ENCODE peak calls at places on chromosomes 6 and 20, in eight cellular contexts. T is Calu3, P is ovary, Y is choroid plexus epithelial cell, O is endothelial cell, K is GM10248, Q is AG09319, E is body of pancreas. X is an unnamed sample.

GRCh38 chr6:128919412-128919811 is 36.5 kb downstream of the LAMA2 start:
- DNase-seq in T (no peak), E (no peak), P (no peak), K (no peak), O (no peak), Q (peak; percentile 22), Y (no peak), X (no peak)

GRCh38 chr20:48404598-48404997 is 423.2 kb downstream of the PREX1 start:
- DNase-seq in O (no peak), Y (no peak), Q (no peak), K (peak; percentile 28), T (no peak), P (no peak), E (no peak), X (no peak)

GRCh38 chr6:170178561-170179477 is 112.1 kb downstream of the DLL1 start:
- DNase-seq in Q (peak; percentile 77), O (no peak), K (no peak), E (peak; percentile 93), P (no peak), T (peak; percentile 26), Y (peak; percentile 3), X (peak; percentile 45)

GRCh38 chr20:39829713-39830112 is 859.3 kb downstream of the MAFB start:
- DNase-seq in E (no peak), P (no peak), Q (no peak), K (peak; percentile 74), Y (no peak), T (no peak), O (no peak), X (no peak)

GRCh38 chr20:48181536-48181935 is 396.3 kb upstream of the SULF2 start:
- DNase-seq in E (no peak), K (no peak), P (no peak), T (no peak), Y (no peak), O (no peak), Q (no peak), X (no peak)

GRCh38 chr20:46709459-46710148 is at the start of gene SLC2A10:
- DNase-seq in K (no peak), O (peak; percentile 72), Y (peak; percentile 52), P (peak; percentile 60), E (peak; percentile 76), Q (no peak), T (peak; percentile 85), X (peak; percentile 80)

GRCh38 chr20:44832724-44833123 is 22.4 kb upstream of the RIMS4 start:
- DNase-seq in P (no peak), K (no peak), T (no peak), Q (no peak), Y (peak; percentile 23), E (no peak), O (no peak), X (no peak)

GRCh38 chr6:150490586-150490985 is 109.1 kb upstream of the PLEKHG1 start:
- DNase-seq in T (peak; percentile 59), O (no peak), P (no peak), K (no peak), E (no peak), Q (no peak), Y (no peak), X (no peak)

GRCh38 chr6:13766201-13766634 is 48.1 kb downstream of the MCUR1 start:
- DNase-seq in Y (peak; percentile 63), P (no peak), Q (no peak), E (no peak), O (no peak), T (no peak), K (no peak), X (no peak)

GRCh38 chr6:380234-381218 is 11.0 kb upstream of the IRF4 start:
- DNase-seq in T (no peak), P (no peak), K (no peak), Q (no peak), E (no peak), Y (no peak), O (no peak), X (no peak)

GRCh38 chr20:40233401-40233800 is 455.6 kb downstream of the MAFB start:
- DNase-seq in O (no peak), Q (no peak), K (no peak), P (no peak), T (no peak), Y (no peak), E (no peak), X (no peak)

GRCh38 chr6:163324326-163324927 is 90.1 kb upstream of the QKI start:
- DNase-seq in O (no peak), E (no peak), Q (no peak), T (peak; percentile 32), P (no peak), K (no peak), Y (peak; percentile 61), X (no peak)

GRCh38 chr20:14507711-14508110 is 170.3 kb upstream of the FLRT3 start:
- DNase-seq in P (no peak), T (no peak), K (no peak), Y (no peak), O (no peak), E (no peak), Q (no peak), X (no peak)

GRCh38 chr6:885051-885590 is 192.2 kb upstream of the EXOC2 start:
- DNase-seq in K (no peak), P (no peak), T (peak; percentile 17), O (no peak), Q (no peak), E (no peak), Y (no peak), X (no peak)

GRCh38 chr6:78436335-78436734 is 431.0 kb upstream of the IRAK1BP1 start:
- DNase-seq in K (no peak), Y (peak; percentile 77), O (no peak), Q (no peak), P (no peak), E (no peak), T (peak; percentile 46), X (no peak)

GRCh38 chr6:37667050-37667814 is 30.5 kb downstream of the MDGA1 start:
- DNase-seq in P (no peak), T (no peak), Y (peak; percentile 40), Q (no peak), K (no peak), E (no peak), O (no peak), X (no peak)

GRCh38 chr6:82095091-82095490 is 152.5 kb downstream of the IBTK start:
- DNase-seq in K (no peak), E (no peak), Q (no peak), O (no peak), Y (no peak), P (no peak), T (no peak), X (no peak)
- TF ChIP-seq CTCF in K (no peak), E (no peak), Q (no peak), O (no peak), Y (no peak), P (no peak), T (no peak), X (no peak)

GRCh38 chr6:43600595-43600994 is 24.6 kb downstream of the POLH start:
- DNase-seq in E (no peak), O (no peak), Q (no peak), P (no peak), T (no peak), Y (no peak), K (no peak), X (no peak)
- TF ChIP-seq CTCF in E (no peak), O (no peak), Q (no peak), P (no peak), T (no peak), Y (no peak), K (no peak), X (no peak)

GRCh38 chr6:100176321-100176950 is 182.4 kb upstream of the MCHR2 start:
- DNase-seq in E (peak; percentile 7), Y (peak; percentile 84), O (peak; percentile 9), T (peak; percentile 53), Q (peak; percentile 30), K (no peak), P (no peak), X (peak; percentile 34)
- TF ChIP-seq CTCF in E (peak; percentile 6), Y (peak; percentile 70), O (no peak), T (peak; percentile 26), Q (peak; percentile 60), K (peak; percentile 27), P (no peak), X (no peak)

DNA sequence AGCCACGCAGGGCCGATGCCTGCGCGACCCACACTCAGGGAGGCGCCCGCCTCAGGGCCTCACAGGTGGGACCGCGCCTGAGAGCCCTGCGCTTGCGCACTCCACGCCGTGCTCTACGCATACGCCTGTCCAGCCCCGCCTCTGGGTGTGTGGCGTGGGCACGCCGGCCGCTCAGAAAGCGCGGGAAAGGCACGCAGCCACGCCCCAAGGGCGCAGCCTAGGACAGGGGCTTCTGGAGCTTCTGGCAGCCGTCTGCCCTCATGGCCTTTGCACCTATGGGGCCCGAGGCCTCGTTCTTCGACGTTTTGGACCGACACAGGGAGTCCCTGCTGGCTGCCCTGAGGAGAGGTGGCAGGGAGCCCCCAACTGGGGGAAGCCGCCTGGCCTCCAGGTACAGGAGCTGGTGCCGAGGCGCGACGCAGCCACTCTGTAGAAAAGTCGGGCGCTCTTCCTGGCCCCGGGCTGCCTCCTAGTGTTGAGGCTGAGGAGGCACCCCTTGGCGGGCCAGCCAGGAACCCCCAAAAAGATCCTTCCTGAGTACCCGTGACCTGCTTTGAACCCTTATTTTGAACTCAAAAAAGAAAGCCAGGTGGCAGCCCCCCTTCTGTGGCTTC is at the start of gene SPO11:
- DNase-seq in O (peak; percentile 28), T (no peak), P (no peak), E (peak; percentile 36), Y (no peak), Q (no peak), K (no peak), X (no peak)
- TF ChIP-seq CTCF in O (peak; percentile 48), T (no peak), P (no peak), E (peak; percentile 16), Y (peak; percentile 18), Q (no peak), K (peak; percentile 16), X (no peak)

DNA sequence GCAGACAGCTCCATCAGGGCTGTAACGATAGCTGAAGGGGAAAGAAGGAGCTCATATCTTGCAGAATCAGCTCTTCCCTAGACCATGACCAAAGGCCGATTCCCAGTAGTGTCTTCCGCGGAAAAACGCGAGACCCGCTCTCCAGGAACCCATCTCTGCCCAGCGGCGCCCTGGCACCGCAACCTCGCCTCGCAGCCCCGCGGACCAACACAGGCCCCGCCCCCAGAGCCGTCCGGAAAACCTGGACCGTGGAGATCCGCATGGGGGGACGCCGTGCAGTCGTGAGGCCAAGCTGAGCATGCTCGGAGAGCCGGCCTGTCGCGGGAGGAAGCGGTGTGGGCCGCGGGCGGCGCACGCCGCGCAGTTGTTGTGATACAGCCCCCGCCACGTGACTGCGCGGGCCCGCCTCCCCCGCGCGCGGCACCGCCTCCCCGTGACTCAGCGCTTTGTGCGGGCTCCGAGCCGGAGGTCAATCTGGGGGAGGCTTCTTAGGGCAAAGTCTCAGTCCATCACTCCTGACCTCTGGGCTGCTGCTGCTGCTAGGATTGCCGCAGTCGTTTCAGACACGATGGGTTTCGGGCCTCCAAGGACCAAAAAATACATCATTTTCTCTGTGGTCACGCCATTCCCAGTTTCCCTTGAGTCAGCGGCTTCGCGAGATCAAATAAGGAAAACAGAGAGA is 3.1 kb upstream of the GCLC start:
- DNase-seq in K (peak; percentile 94), Q (peak; percentile 93), O (peak; percentile 94), P (peak; percentile 97), Y (peak; percentile 98), E (peak; percentile 99), T (peak; percentile 97), X (peak; percentile 99)
- TF ChIP-seq CTCF in K (no peak), Q (peak; percentile 1), O (no peak), P (no peak), Y (no peak), E (peak; percentile 13), T (no peak), X (no peak)